ENCODE peak calls at places on chromosome 21, in seven cellular contexts. F, I, E, L, D, A and V are unnamed samples.

GRCh38 chr21:45598109-45598508 is 45.4 kb upstream of the PCBP3 start:
- DNase-seq in F (no peak), I (no peak), E (no peak), L (no peak), D (no peak), A (no peak), V (no peak)

GRCh38 chr21:34653522-34653921 is 15.3 kb upstream of the CLIC6 start:
- DNase-seq in F (no peak), I (no peak), E (no peak), L (no peak), D (no peak), A (no peak), V (no peak)

GRCh38 chr21:40841524-40842196 is 5.3 kb downstream of the DSCAM start:
- DNase-seq in F (no peak), I (no peak), E (peak), L (no peak), D (peak), A (no peak), V (no peak)

GRCh38 chr21:38297193-38297592 is 40.4 kb downstream of the KCNJ15 start:
- DNase-seq in F (peak), I (no peak), E (no peak), L (peak), D (no peak), A (no peak), V (peak)

GRCh38 chr21:39363607-39364555 is 15.0 kb upstream of the HMGN1 start:
- DNase-seq in F (no peak), I (no peak), E (no peak), L (no peak), D (no peak), A (no peak), V (peak)

GRCh38 chr21:14284439-14284838 is 68.5 kb downstream of the RBM11 start:
- DNase-seq in F (no peak), I (no peak), E (no peak), L (no peak), D (no peak), A (no peak), V (no peak)

GRCh38 chr21:37712204-37712934 is 203.9 kb downstream of the KCNJ6 start:
- DNase-seq in F (peak), I (no peak), E (peak), L (peak), D (peak), A (peak), V (peak)

GRCh38 chr21:33543505-33544129 is 779 bp downstream of the SON start:
- DNase-seq in F (no peak), I (peak), E (peak), L (peak), D (no peak), A (no peak), V (no peak)

GRCh38 chr21:32307706-32308105 is 9.1 kb downstream of the MRAP start:
- DNase-seq in F (no peak), I (no peak), E (no peak), L (peak), D (no peak), A (no peak), V (no peak)

GRCh38 chr21:36504067-36505058 is 24.4 kb upstream of the CLDN14 start:
- DNase-seq in F (peak), I (peak), E (no peak), L (peak), D (no peak), A (peak), V (no peak)

GRCh38 chr21:41678016-41678935 is 88.6 kb downstream of the RIPK4 start:
- DNase-seq in F (no peak), I (no peak), E (no peak), L (no peak), D (no peak), A (no peak), V (peak)

GRCh38 chr21:32329331-32329730 is 30.7 kb downstream of the MRAP start:
- DNase-seq in F (no peak), I (no peak), E (no peak), L (no peak), D (no peak), A (no peak), V (no peak)

GRCh38 chr21:34795152-34796141 is 126.7 kb downstream of the CLIC6 start:
- DNase-seq in F (no peak), I (no peak), E (no peak), L (no peak), D (no peak), A (no peak), V (peak)

GRCh38 chr21:8994640-8995511 is 1526.5 kb upstream of the TPTE start:
- DNase-seq in F (no peak), I (no peak), E (no peak), L (no peak), D (no peak), A (no peak), V (no peak)

GRCh38 chr21:21200103-21200938 is 202.1 kb downstream of the NCAM2 start:
- DNase-seq in F (peak), I (no peak), E (no peak), L (peak), D (peak), A (no peak), V (peak)

GRCh38 chr21:44759628-44760285 is 41.9 kb downstream of the UBE2G2 start:
- DNase-seq in F (no peak), I (no peak), E (no peak), L (no peak), D (no peak), A (no peak), V (no peak)

GRCh38 chr21:32611471-32611997 is 643 bp downstream of the CFAP298 start:
- DNase-seq in F (no peak), I (peak), E (peak), L (peak), D (no peak), A (peak), V (no peak)

GRCh38 chr21:38082936-38083335 is 166.7 kb upstream of the KCNJ6 start:
- DNase-seq in F (no peak), I (no peak), E (no peak), L (no peak), D (no peak), A (no peak), V (no peak)

GRCh38 chr21:41779659-41780058 is 12.8 kb upstream of the RIPK4 start:
- DNase-seq in F (no peak), I (no peak), E (no peak), L (no peak), D (no peak), A (no peak), V (no peak)

GRCh38 chr21:46171996-46172862 is 12.0 kb downstream of the SPATC1L start:
- DNase-seq in F (no peak), I (no peak), E (no peak), L (no peak), D (no peak), A (peak), V (no peak)

GRCh38 chr21:28521932-28522826 is 470.5 kb downstream of the LTN1 start:
- DNase-seq in F (no peak), I (no peak), E (no peak), L (peak), D (no peak), A (no peak), V (no peak)

GRCh38 chr21:28959367-28960099 is 33.1 kb downstream of the LTN1 start:
- DNase-seq in F (peak), I (no peak), E (no peak), L (peak), D (no peak), A (no peak), V (no peak)

GRCh38 chr21:39657091-39657689 is 44.5 kb downstream of the B3GALT5 start:
- DNase-seq in F (no peak), I (no peak), E (no peak), L (no peak), D (no peak), A (no peak), V (no peak)

GRCh38 chr21:46006547-46007497 is 25.3 kb downstream of the COL6A1 start:
- DNase-seq in F (no peak), I (no peak), E (no peak), L (no peak), D (no peak), A (no peak), V (no peak)